ENCODE peak calls at places on chromosomes 1 and 21, in ten cellular contexts. J, N, R, V, C, U, D, M, X and F are unnamed samples.

GRCh38 chr1:91583326-91583755 is 82.7 kb downstream of the CDC7 start:
- DNase-seq in J (no peak), N (no peak), R (no peak), V (no peak), C (peak; percentile 73), U (peak; percentile 97), D (no peak), M (no peak), X (no peak), F (no peak)

GRCh38 chr1:57599233-57599994 is 175.6 kb upstream of the DAB1 start:
- DNase-seq in J (no peak), N (no peak), R (no peak), V (no peak), C (peak; percentile 2), U (no peak), D (no peak), M (no peak), X (no peak), F (no peak)

GRCh38 chr21:46661211-46661625 is 25.7 kb downstream of the PRMT2 start:
- DNase-seq in J (no peak), N (peak; percentile 90), R (peak; percentile 70), V (peak; percentile 61), C (peak; percentile 21), U (peak; percentile 85), D (peak; percentile 46), M (peak; percentile 83), X (peak; percentile 91), F (no peak)

GRCh38 chr1:21955474-21956281 is 18.6 kb upstream of the HSPG2 start:
- DNase-seq in J (no peak), N (no peak), R (no peak), V (peak; percentile 53), C (no peak), U (no peak), D (no peak), M (peak; percentile 31), X (no peak), F (no peak)

GRCh38 chr1:199046618-199047017 is 407.8 kb downstream of the PTPRC start:
- DNase-seq in J (no peak), N (no peak), R (no peak), V (no peak), C (no peak), U (no peak), D (no peak), M (no peak), X (no peak), F (no peak)

GRCh38 chr21:18954415-18954972 is 550.9 kb upstream of the TMPRSS15 start:
- DNase-seq in J (no peak), N (no peak), R (no peak), V (no peak), C (no peak), U (no peak), D (no peak), M (no peak), X (no peak), F (no peak)

GRCh38 chr1:5997316-5997715 is 5.1 kb upstream of the NPHP4 start:
- DNase-seq in J (no peak), N (no peak), R (no peak), V (no peak), C (no peak), U (no peak), D (no peak), M (no peak), X (no peak), F (no peak)

GRCh38 chr1:10063878-10064277 is 31.1 kb downstream of the UBE4B start:
- DNase-seq in J (no peak), N (no peak), R (no peak), V (no peak), C (no peak), U (no peak), D (no peak), M (peak; percentile 91), X (no peak), F (no peak)

GRCh38 chr21:41133896-41134522 is 34.0 kb upstream of the BACE2 start:
- DNase-seq in J (peak; percentile 66), N (peak; percentile 64), R (no peak), V (no peak), C (no peak), U (peak; percentile 20), D (no peak), M (peak; percentile 44), X (peak; percentile 59), F (no peak)

DNA sequence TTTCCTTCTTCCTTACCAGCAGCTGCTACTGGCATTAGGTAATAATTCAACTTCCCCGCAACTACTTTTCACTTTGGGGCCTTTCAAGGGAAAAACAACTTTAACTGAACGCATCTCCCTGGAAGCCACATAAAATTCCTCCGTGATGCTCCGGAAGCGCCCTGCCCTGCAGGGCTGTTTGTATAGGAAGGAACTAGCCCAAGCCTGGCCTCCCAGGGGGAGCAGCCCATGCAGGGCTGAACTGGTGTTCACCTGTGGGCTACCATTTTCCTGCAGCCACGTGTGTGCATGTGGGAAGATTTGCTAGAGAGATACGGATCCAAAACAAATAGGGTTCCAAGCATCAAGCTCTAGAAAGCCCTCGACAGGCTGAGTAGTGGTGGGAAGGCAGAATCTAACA is 14.4 kb downstream of the CLDN14 start:
- DNase-seq in J (no peak), N (no peak), R (no peak), V (no peak), C (no peak), U (no peak), D (no peak), M (no peak), X (no peak), F (no peak)
- TF ChIP-seq CTCF in J (no peak), N (no peak), R (no peak), V (no peak), C (no peak), U (no peak), D (no peak), M (no peak), X (no peak), F (no peak)

GRCh38 chr1:27361044-27361402 is 5.7 kb downstream of the MAP3K6 start:
- DNase-seq in J (no peak), N (no peak), R (no peak), V (no peak), C (no peak), U (no peak), D (no peak), M (no peak), X (no peak), F (no peak)

GRCh38 chr1:27359822-27360158 is 7.0 kb downstream of the MAP3K6 start:
- DNase-seq in J (no peak), N (no peak), R (no peak), V (no peak), C (no peak), U (no peak), D (no peak), M (no peak), X (no peak), F (no peak)

GRCh38 chr1:27363766-27364695 is 2.7 kb downstream of the MAP3K6 start:
- DNase-seq in J (no peak), N (no peak), R (no peak), V (no peak), C (no peak), U (no peak), D (no peak), M (no peak), X (no peak), F (no peak)

GRCh38 chr1:27360159-27361043 is 6.4 kb downstream of the MAP3K6 start:
- DNase-seq in J (peak; percentile 87), N (peak; percentile 75), R (no peak), V (no peak), C (no peak), U (no peak), D (no peak), M (no peak), X (peak; percentile 81), F (no peak)

DNA sequence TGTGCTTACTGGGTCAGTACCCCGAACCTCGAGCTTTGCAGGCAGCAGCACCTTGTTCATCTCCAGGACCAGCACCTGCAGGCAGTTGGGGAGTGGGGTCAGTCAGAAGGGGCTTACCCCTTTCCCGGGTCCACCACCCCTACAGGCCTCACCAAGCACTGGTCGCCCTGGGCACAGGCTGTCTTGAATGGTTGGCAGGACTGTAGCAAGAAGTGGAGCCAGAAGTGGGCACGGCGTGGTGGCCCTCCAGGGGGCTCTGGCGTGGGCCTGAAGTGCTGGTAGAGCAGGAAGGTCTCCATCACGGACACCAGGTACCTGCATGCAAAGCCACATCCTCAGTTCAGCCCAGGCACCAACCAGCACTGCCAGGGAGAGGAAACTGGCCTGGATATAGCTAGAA is 5.2 kb downstream of the MAP3K6 start:
- DNase-seq in J (no peak), N (no peak), R (no peak), V (no peak), C (no peak), U (no peak), D (no peak), M (no peak), X (no peak), F (no peak)
- TF ChIP-seq CTCF in J (no peak), N (no peak), R (no peak), V (no peak), C (no peak), U (no peak), D (no peak), M (no peak), X (no peak), F (no peak)

DNA sequence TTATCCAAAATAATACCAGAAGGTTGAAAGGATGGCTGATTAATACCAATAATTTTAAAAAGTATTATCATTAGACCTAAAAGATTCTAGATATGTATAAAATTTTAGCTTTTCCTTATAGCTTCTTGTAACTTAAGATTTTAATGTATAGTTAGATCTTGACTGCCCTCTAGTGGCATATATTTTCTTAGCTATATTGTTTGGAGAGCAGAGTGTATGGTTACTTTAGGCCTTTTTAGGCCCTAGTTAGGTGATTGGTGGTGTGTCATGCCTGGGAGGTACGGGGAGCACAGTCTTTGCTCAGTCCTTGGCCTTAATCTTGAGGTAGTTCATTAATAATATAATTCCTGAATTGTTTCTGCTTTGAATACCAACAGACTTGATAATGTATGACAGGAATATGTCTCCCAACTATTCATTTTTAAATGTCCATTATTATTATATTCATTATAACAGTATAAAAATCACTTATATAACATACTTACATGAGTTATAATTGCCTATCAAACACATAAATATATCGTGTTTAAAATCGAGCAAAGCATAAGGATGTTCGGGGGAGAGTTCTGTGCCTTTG is 328.4 kb downstream of the ZP4 start:
- DNase-seq in J (peak; percentile 59), N (peak; percentile 32), R (peak; percentile 21), V (no peak), C (peak; percentile 19), U (peak; percentile 9), D (no peak), M (peak; percentile 56), X (peak; percentile 27), F (no peak)
- TF ChIP-seq CTCF in J (peak; percentile 29), N (peak; percentile 37), R (peak; percentile 57), V (peak; percentile 39), C (peak; percentile 15), U (peak; percentile 39), D (no peak), M (peak; percentile 71), X (peak; percentile 40), F (peak; percentile 71)

DNA sequence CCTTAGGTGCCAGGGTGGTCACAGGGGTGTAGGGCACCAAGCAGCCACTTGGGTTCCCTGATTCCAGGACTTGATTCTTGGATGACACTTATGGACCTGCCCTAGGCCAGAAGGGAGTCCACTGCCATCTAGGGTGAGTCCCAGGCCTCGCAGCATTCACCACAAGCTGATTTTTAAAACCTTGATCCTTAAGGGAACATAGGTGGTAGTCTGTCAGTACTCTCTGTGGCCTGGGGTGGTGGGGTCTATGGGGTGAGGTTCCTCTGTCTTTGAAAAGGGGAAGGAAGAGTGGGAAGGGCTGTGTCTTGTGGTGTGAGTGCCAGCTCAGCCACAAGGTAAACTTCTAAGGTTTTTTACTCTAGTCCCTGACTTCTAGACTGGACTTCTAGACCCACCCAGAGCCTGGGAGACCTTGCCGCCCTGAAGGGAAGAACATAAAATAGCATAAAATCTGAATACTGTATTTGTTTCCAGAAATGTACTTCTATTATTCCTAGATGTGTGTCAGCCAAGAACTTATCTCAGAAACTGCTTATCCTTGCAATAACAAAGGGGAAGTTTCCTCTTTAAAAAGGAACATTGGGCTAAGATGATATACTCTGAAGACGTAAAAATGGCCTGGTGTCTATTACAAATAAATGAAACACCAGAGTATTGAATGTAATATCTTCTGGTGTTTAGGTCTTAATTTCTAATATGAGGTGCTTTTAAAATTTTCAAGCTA is 757.3 kb downstream of the LTN1 start:
- DNase-seq in J (no peak), N (no peak), R (no peak), V (no peak), C (no peak), U (no peak), D (no peak), M (no peak), X (no peak), F (no peak)
- TF ChIP-seq CTCF in J (no peak), N (no peak), R (peak; percentile 24), V (no peak), C (no peak), U (no peak), D (no peak), M (no peak), X (no peak), F (peak; percentile 10)